ENCODE peak calls at places on chromosomes 1 and 21, in ten cellular contexts. One of them, this sample, is unnamed.
A peak's percentile ranks its signal among the peaks of the same experiment; 100 is the strongest.

GRCh38 chr1:44059956-44060355 is 28.7 kb upstream of the SLC6A9 start:
- DNase-seq in upper lobe of right lung: no peak
- DNase-seq in SJSA1: no peak
- DNase-seq in psoas muscle: no peak
- DNase-seq in AG04450: no peak
- DNase-seq in lung: no peak
- DNase-seq in substantia nigra: no peak
- DNase-seq in colonic mucosa: peak; percentile 36
- DNase-seq in tibial artery: no peak
- DNase-seq in heart right ventricle: no peak
- DNase-seq in this sample: no peak

GRCh38 chr21:35024071-35024420 is 25.1 kb downstream of the RUNX1 start:
- DNase-seq in upper lobe of right lung: no peak
- DNase-seq in SJSA1: no peak
- DNase-seq in psoas muscle: no peak
- DNase-seq in AG04450: no peak
- DNase-seq in lung: no peak
- DNase-seq in substantia nigra: no peak
- DNase-seq in colonic mucosa: no peak
- DNase-seq in tibial artery: no peak
- DNase-seq in heart right ventricle: no peak
- DNase-seq in this sample: no peak

GRCh38 chr1:19416919-19417441 is 68.4 kb downstream of the CAPZB start:
- DNase-seq in upper lobe of right lung: no peak
- DNase-seq in SJSA1: no peak
- DNase-seq in psoas muscle: no peak
- DNase-seq in AG04450: no peak
- DNase-seq in lung: no peak
- DNase-seq in substantia nigra: no peak
- DNase-seq in colonic mucosa: no peak
- DNase-seq in tibial artery: no peak
- DNase-seq in heart right ventricle: no peak
- DNase-seq in this sample: no peak

GRCh38 chr1:31843506-31843905 is 27.7 kb upstream of the SPOCD1 start:
- DNase-seq in upper lobe of right lung: no peak
- DNase-seq in SJSA1: no peak
- DNase-seq in psoas muscle: peak; percentile 30
- DNase-seq in AG04450: peak; percentile 10
- DNase-seq in lung: no peak
- DNase-seq in substantia nigra: peak; percentile 18
- DNase-seq in colonic mucosa: no peak
- DNase-seq in tibial artery: peak; percentile 23
- DNase-seq in heart right ventricle: no peak
- DNase-seq in this sample: no peak

GRCh38 chr1:81305997-81306452 is 494.7 kb upstream of the ADGRL2 start:
- DNase-seq in upper lobe of right lung: no peak
- DNase-seq in SJSA1: peak; percentile 47
- DNase-seq in psoas muscle: no peak
- DNase-seq in AG04450: peak; percentile 21
- DNase-seq in lung: no peak
- DNase-seq in substantia nigra: no peak
- DNase-seq in colonic mucosa: peak; percentile 23
- DNase-seq in tibial artery: no peak
- DNase-seq in heart right ventricle: peak; percentile 24
- DNase-seq in this sample: no peak

GRCh38 chr1:62317021-62317768 is 2.0 kb downstream of the KANK4 start:
- DNase-seq in upper lobe of right lung: no peak
- DNase-seq in SJSA1: no peak
- DNase-seq in psoas muscle: no peak
- DNase-seq in AG04450: no peak
- DNase-seq in lung: no peak
- DNase-seq in substantia nigra: no peak
- DNase-seq in colonic mucosa: no peak
- DNase-seq in tibial artery: no peak
- DNase-seq in heart right ventricle: no peak
- DNase-seq in this sample: no peak

GRCh38 chr1:116763787-116764465 is 9.7 kb downstream of the CD2 start:
- DNase-seq in upper lobe of right lung: no peak
- DNase-seq in SJSA1: no peak
- DNase-seq in psoas muscle: no peak
- DNase-seq in AG04450: no peak
- DNase-seq in lung: peak; percentile 27
- DNase-seq in substantia nigra: no peak
- DNase-seq in colonic mucosa: peak; percentile 46
- DNase-seq in tibial artery: no peak
- DNase-seq in heart right ventricle: no peak
- DNase-seq in this sample: no peak

GRCh38 chr1:190328361-190328760 is 149.3 kb downstream of the BRINP3 start:
- DNase-seq in upper lobe of right lung: no peak
- DNase-seq in SJSA1: no peak
- DNase-seq in psoas muscle: no peak
- DNase-seq in AG04450: no peak
- DNase-seq in lung: no peak
- DNase-seq in substantia nigra: no peak
- DNase-seq in colonic mucosa: no peak
- DNase-seq in tibial artery: no peak
- DNase-seq in heart right ventricle: no peak
- DNase-seq in this sample: no peak

GRCh38 chr1:225447001-225447615 is 19.3 kb upstream of the LBR start:
- DNase-seq in upper lobe of right lung: peak; percentile 57
- DNase-seq in SJSA1: no peak
- DNase-seq in psoas muscle: no peak
- DNase-seq in AG04450: no peak
- DNase-seq in lung: no peak
- DNase-seq in substantia nigra: no peak
- DNase-seq in colonic mucosa: no peak
- DNase-seq in tibial artery: no peak
- DNase-seq in heart right ventricle: no peak
- DNase-seq in this sample: no peak

GRCh38 chr1:225449261-225449660 is 21.4 kb upstream of the LBR start:
- DNase-seq in upper lobe of right lung: peak; percentile 25
- DNase-seq in SJSA1: no peak
- DNase-seq in psoas muscle: no peak
- DNase-seq in AG04450: no peak
- DNase-seq in lung: no peak
- DNase-seq in substantia nigra: no peak
- DNase-seq in colonic mucosa: peak; percentile 83
- DNase-seq in tibial artery: no peak
- DNase-seq in heart right ventricle: no peak
- DNase-seq in this sample: no peak

GRCh38 chr1:225446298-225446941 is 18.6 kb upstream of the LBR start:
- DNase-seq in upper lobe of right lung: peak; percentile 37
- DNase-seq in SJSA1: no peak
- DNase-seq in psoas muscle: no peak
- DNase-seq in AG04450: no peak
- DNase-seq in lung: no peak
- DNase-seq in substantia nigra: no peak
- DNase-seq in colonic mucosa: no peak
- DNase-seq in tibial artery: no peak
- DNase-seq in heart right ventricle: no peak
- DNase-seq in this sample: no peak

GRCh38 chr1:225448146-225448805 is 20.4 kb upstream of the LBR start:
- DNase-seq in upper lobe of right lung: peak; percentile 33
- DNase-seq in SJSA1: no peak
- DNase-seq in psoas muscle: no peak
- DNase-seq in AG04450: no peak
- DNase-seq in lung: no peak
- DNase-seq in substantia nigra: peak; percentile 38
- DNase-seq in colonic mucosa: no peak
- DNase-seq in tibial artery: no peak
- DNase-seq in heart right ventricle: no peak
- DNase-seq in this sample: no peak

DNA sequence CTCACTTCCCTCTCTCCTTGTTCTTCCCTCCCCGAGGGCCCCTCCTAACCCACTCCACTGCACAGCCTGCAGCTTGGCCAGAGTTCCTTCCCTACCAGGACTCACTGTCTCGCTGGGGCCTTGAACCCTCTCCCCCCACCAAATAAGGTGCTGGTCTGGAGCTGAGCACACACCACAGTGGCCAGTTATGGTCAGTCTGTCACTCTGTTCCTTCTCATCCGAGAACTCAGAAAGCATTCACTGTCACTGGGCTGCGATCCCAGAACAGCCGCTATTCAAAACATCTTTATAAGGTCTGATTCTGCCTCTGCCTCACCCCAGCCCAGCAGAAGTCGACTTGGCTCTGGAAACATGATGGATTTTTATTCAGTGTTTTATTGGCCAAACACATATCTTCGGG is 19.8 kb upstream of the LBR start:
- DNase-seq in upper lobe of right lung: peak; percentile 36
- DNase-seq in SJSA1: no peak
- DNase-seq in psoas muscle: no peak
- DNase-seq in AG04450: no peak
- DNase-seq in lung: no peak
- DNase-seq in substantia nigra: peak; percentile 50
- DNase-seq in colonic mucosa: no peak
- DNase-seq in tibial artery: peak; percentile 59
- DNase-seq in heart right ventricle: no peak
- DNase-seq in this sample: peak; percentile 74
- H3K27ac ChIP-seq in upper lobe of right lung: peak overlapping the region; percentile 70
- H3K27ac ChIP-seq in SJSA1: no peak overlapping the region
- H3K27ac ChIP-seq in psoas muscle: peak overlapping the region; percentile 64
- H3K27ac ChIP-seq in AG04450: no peak overlapping the region
- H3K27ac ChIP-seq in lung: no peak overlapping the region
- H3K27ac ChIP-seq in substantia nigra: peak overlapping the region; percentile 69
- H3K27ac ChIP-seq in colonic mucosa: peak overlapping the region; percentile 87
- H3K27ac ChIP-seq in tibial artery: peak overlapping the region; percentile 85
- H3K27ac ChIP-seq in heart right ventricle: peak overlapping the region; percentile 62
- H3K27ac ChIP-seq in this sample: peak overlapping the region; percentile 36

DNA sequence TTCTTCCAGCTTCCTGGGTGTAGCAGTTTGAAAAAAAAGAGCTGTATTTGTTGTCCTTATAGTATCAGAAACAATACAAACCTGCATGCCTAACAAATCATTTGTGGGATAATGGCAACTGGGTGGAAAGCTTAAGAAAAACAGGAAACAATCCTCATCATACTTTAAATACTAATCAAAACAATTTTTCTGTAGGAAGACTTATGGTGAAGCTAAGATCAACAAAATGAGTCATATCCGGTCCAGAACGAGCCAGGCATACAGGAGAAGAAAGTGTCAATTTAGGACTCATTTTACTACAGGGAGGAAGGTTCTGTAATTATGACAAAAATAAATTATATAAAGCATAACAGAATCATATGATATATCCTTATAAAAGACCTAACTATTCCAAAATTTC is 181.8 kb upstream of the ADGRL4 start:
- DNase-seq in upper lobe of right lung: no peak
- DNase-seq in SJSA1: peak; percentile 34
- DNase-seq in psoas muscle: no peak
- DNase-seq in AG04450: no peak
- DNase-seq in lung: no peak
- DNase-seq in substantia nigra: no peak
- DNase-seq in colonic mucosa: no peak
- DNase-seq in tibial artery: no peak
- DNase-seq in heart right ventricle: no peak
- DNase-seq in this sample: no peak
- H3K27ac ChIP-seq in upper lobe of right lung: no peak overlapping the region
- H3K27ac ChIP-seq in SJSA1: no peak overlapping the region
- H3K27ac ChIP-seq in psoas muscle: no peak overlapping the region
- H3K27ac ChIP-seq in AG04450: no peak overlapping the region
- H3K27ac ChIP-seq in lung: no peak overlapping the region
- H3K27ac ChIP-seq in substantia nigra: no peak overlapping the region
- H3K27ac ChIP-seq in colonic mucosa: no peak overlapping the region
- H3K27ac ChIP-seq in tibial artery: no peak overlapping the region
- H3K27ac ChIP-seq in heart right ventricle: no peak overlapping the region
- H3K27ac ChIP-seq in this sample: no peak overlapping the region

GRCh38 chr1:204093421-204093717 is 20.5 kb downstream of the SOX13 start:
- DNase-seq in upper lobe of right lung: no peak
- DNase-seq in SJSA1: no peak
- DNase-seq in psoas muscle: no peak
- DNase-seq in AG04450: no peak
- DNase-seq in lung: no peak
- DNase-seq in substantia nigra: no peak
- DNase-seq in colonic mucosa: peak; percentile 89
- DNase-seq in tibial artery: no peak
- DNase-seq in heart right ventricle: no peak
- DNase-seq in this sample: no peak

GRCh38 chr1:204093756-204094155 is 20.8 kb downstream of the SOX13 start:
- DNase-seq in upper lobe of right lung: no peak
- DNase-seq in SJSA1: no peak
- DNase-seq in psoas muscle: no peak
- DNase-seq in AG04450: no peak
- DNase-seq in lung: no peak
- DNase-seq in substantia nigra: no peak
- DNase-seq in colonic mucosa: no peak
- DNase-seq in tibial artery: no peak
- DNase-seq in heart right ventricle: no peak
- DNase-seq in this sample: no peak

GRCh38 chr1:204096931-204097330 is 24.0 kb downstream of the SOX13 start:
- DNase-seq in upper lobe of right lung: no peak
- DNase-seq in SJSA1: no peak
- DNase-seq in psoas muscle: no peak
- DNase-seq in AG04450: no peak
- DNase-seq in lung: no peak
- DNase-seq in substantia nigra: no peak
- DNase-seq in colonic mucosa: no peak
- DNase-seq in tibial artery: no peak
- DNase-seq in heart right ventricle: no peak
- DNase-seq in this sample: no peak

GRCh38 chr1:204094262-204095247 is 21.6 kb downstream of the SOX13 start:
- DNase-seq in upper lobe of right lung: no peak
- DNase-seq in SJSA1: no peak
- DNase-seq in psoas muscle: peak; percentile 44
- DNase-seq in AG04450: no peak
- DNase-seq in lung: no peak
- DNase-seq in substantia nigra: no peak
- DNase-seq in colonic mucosa: no peak
- DNase-seq in tibial artery: no peak
- DNase-seq in heart right ventricle: peak; percentile 39
- DNase-seq in this sample: no peak

GRCh38 chr1:204095248-204095640 is 22.3 kb downstream of the SOX13 start:
- DNase-seq in upper lobe of right lung: no peak
- DNase-seq in SJSA1: no peak
- DNase-seq in psoas muscle: no peak
- DNase-seq in AG04450: no peak
- DNase-seq in lung: no peak
- DNase-seq in substantia nigra: no peak
- DNase-seq in colonic mucosa: no peak
- DNase-seq in tibial artery: no peak
- DNase-seq in heart right ventricle: no peak
- DNase-seq in this sample: no peak
- H3K27ac ChIP-seq in upper lobe of right lung: no peak overlapping the region
- H3K27ac ChIP-seq in SJSA1: no peak overlapping the region
- H3K27ac ChIP-seq in psoas muscle: no peak overlapping the region
- H3K27ac ChIP-seq in AG04450: no peak overlapping the region
- H3K27ac ChIP-seq in lung: no peak overlapping the region
- H3K27ac ChIP-seq in substantia nigra: no peak overlapping the region
- H3K27ac ChIP-seq in colonic mucosa: no peak overlapping the region
- H3K27ac ChIP-seq in tibial artery: no peak overlapping the region
- H3K27ac ChIP-seq in heart right ventricle: no peak overlapping the region
- H3K27ac ChIP-seq in this sample: no peak overlapping the region

GRCh38 chr1:197144570-197145325 is 1.7 kb downstream of the ASPM start:
- DNase-seq in upper lobe of right lung: no peak
- DNase-seq in SJSA1: peak; percentile 38
- DNase-seq in psoas muscle: no peak
- DNase-seq in AG04450: no peak
- DNase-seq in lung: no peak
- DNase-seq in substantia nigra: no peak
- DNase-seq in colonic mucosa: no peak
- DNase-seq in tibial artery: no peak
- DNase-seq in heart right ventricle: no peak
- DNase-seq in this sample: no peak

GRCh38 chr1:197149340-197149739 is 2.9 kb upstream of the ASPM start:
- DNase-seq in upper lobe of right lung: no peak
- DNase-seq in SJSA1: no peak
- DNase-seq in psoas muscle: no peak
- DNase-seq in AG04450: no peak
- DNase-seq in lung: no peak
- DNase-seq in substantia nigra: no peak
- DNase-seq in colonic mucosa: no peak
- DNase-seq in tibial artery: no peak
- DNase-seq in heart right ventricle: no peak
- DNase-seq in this sample: no peak

GRCh38 chr1:197150336-197151005 is 4.0 kb upstream of the ASPM start:
- DNase-seq in upper lobe of right lung: no peak
- DNase-seq in SJSA1: no peak
- DNase-seq in psoas muscle: no peak
- DNase-seq in AG04450: no peak
- DNase-seq in lung: no peak
- DNase-seq in substantia nigra: no peak
- DNase-seq in colonic mucosa: no peak
- DNase-seq in tibial artery: no peak
- DNase-seq in heart right ventricle: no peak
- DNase-seq in this sample: no peak

GRCh38 chr1:197145451-197146029 is 929 bp downstream of the ASPM start:
- DNase-seq in upper lobe of right lung: no peak
- DNase-seq in SJSA1: no peak
- DNase-seq in psoas muscle: no peak
- DNase-seq in AG04450: no peak
- DNase-seq in lung: no peak
- DNase-seq in substantia nigra: no peak
- DNase-seq in colonic mucosa: peak; percentile 25
- DNase-seq in tibial artery: no peak
- DNase-seq in heart right ventricle: no peak
- DNase-seq in this sample: no peak

GRCh38 chr1:197146108-197147095 is at the start of gene ASPM:
- DNase-seq in upper lobe of right lung: peak; percentile 97
- DNase-seq in SJSA1: peak; percentile 95
- DNase-seq in psoas muscle: peak; percentile 94
- DNase-seq in AG04450: peak; percentile 87
- DNase-seq in lung: peak; percentile 96
- DNase-seq in substantia nigra: peak; percentile 85
- DNase-seq in colonic mucosa: peak; percentile 96
- DNase-seq in tibial artery: peak; percentile 94
- DNase-seq in heart right ventricle: peak; percentile 94
- DNase-seq in this sample: peak; percentile 96
- H3K27ac ChIP-seq in upper lobe of right lung: peak within 1 kb of the TSS; percentile 43
- H3K27ac ChIP-seq in SJSA1: peak within 1 kb of the TSS; percentile 94
- H3K27ac ChIP-seq in psoas muscle: no peak within 1 kb of the TSS
- H3K27ac ChIP-seq in AG04450: peak within 1 kb of the TSS; percentile 43
- H3K27ac ChIP-seq in lung: no peak within 1 kb of the TSS
- H3K27ac ChIP-seq in substantia nigra: no peak within 1 kb of the TSS
- H3K27ac ChIP-seq in colonic mucosa: no peak within 1 kb of the TSS
- H3K27ac ChIP-seq in tibial artery: no peak within 1 kb of the TSS
- H3K27ac ChIP-seq in heart right ventricle: no peak within 1 kb of the TSS
- H3K27ac ChIP-seq in this sample: no peak within 1 kb of the TSS